ENCODE peak calls at places on chromosome 17, in five cellular contexts. T is stimulated activated CD4-positive, alpha-beta T cell treated with anti-CD3 and anti-CD28 coated beads, Interleukin-2, amount 100 ng/mL, for 48 hours; X is GM23338; I is T-helper 17 cell; P is AG10803. L is an unnamed sample.

GRCh38 chr17:14866266-14866665 is 398.9 kb downstream of the PMP22 start:
- DNase-seq in P (peak), X (no peak), I (no peak), T (no peak), L (no peak)

GRCh38 chr17:57549996-57550395 is 195.1 kb downstream of the CCDC182 start:
- DNase-seq in I (no peak), P (no peak), T (no peak), X (no peak), L (no peak)

GRCh38 chr17:2230877-2231276 is 72.7 kb downstream of the SMG6 start:
- DNase-seq in I (no peak), T (no peak), X (no peak), P (peak), L (no peak)

GRCh38 chr17:31175237-31175636 is 80.5 kb downstream of the NF1 start:
- DNase-seq in X (no peak), I (no peak), T (no peak), P (no peak), L (no peak)

GRCh38 chr17:65495255-65496060 is 66.0 kb downstream of the AXIN2 start:
- DNase-seq in I (no peak), P (no peak), T (no peak), X (peak), L (no peak)

GRCh38 chr17:10198509-10199249 is at the start of gene GAS7:
- DNase-seq in X (peak), I (no peak), T (no peak), P (no peak), L (peak)

GRCh38 chr17:49879505-49879904 is 31.6 kb upstream of the TAC4 start:
- DNase-seq in X (no peak), P (no peak), T (no peak), I (no peak), L (no peak)

GRCh38 chr17:82598256-82599011 is 49.8 kb downstream of the WDR45B start:
- DNase-seq in T (no peak), P (peak), X (no peak), I (no peak), L (no peak)

GRCh38 chr17:7856081-7856791 is 1.1 kb downstream of the NAA38 start:
- DNase-seq in T (no peak), X (no peak), I (no peak), P (peak), L (no peak)

GRCh38 chr17:31917065-31917529 is 15.6 kb upstream of the UTP6 start:
- DNase-seq in I (no peak), T (no peak), P (no peak), X (peak), L (no peak)

GRCh38 chr17:29150191-29150590 is 30.0 kb downstream of the MYO18A start:
- DNase-seq in X (no peak), P (no peak), I (no peak), T (no peak), L (no peak)

GRCh38 chr17:29588561-29589411 is 662 bp downstream of the GIT1 start:
- DNase-seq in P (no peak), X (peak), I (no peak), T (no peak), L (no peak)

GRCh38 chr17:57739402-57740224 is 5.5 kb downstream of the CCDC182 start:
- DNase-seq in I (no peak), X (peak), T (no peak), P (no peak), L (peak)

GRCh38 chr17:17073627-17074521 is 31.6 kb downstream of the MPRIP start:
- DNase-seq in P (peak), X (no peak), T (no peak), I (no peak), L (no peak)

GRCh38 chr17:1762906-1763829 is 1.3 kb downstream of the SERPINF1 start:
- DNase-seq in X (peak), P (peak), T (no peak), I (no peak), L (no peak)

L was measured in GM19239.